ENCODE peak calls at places on chromosome 3, in five cellular contexts. H is GM12891; Y is lower leg skin; V is stimulated activated CD4-positive, alpha-beta T cell treated with anti-CD3 and anti-CD28 coated beads, Interleukin-2, amount 100 ng/mL, for 48 hours; C is activated CD8-positive, alpha-beta memory T cell treated with anti-CD3 and anti-CD28 coated beads for 48 hours. W is an unnamed sample.

GRCh38 chr3:23961064-23961463 is 16.0 kb downstream of the NR1D2 start:
- DNase-seq in H (no peak), Y (no peak), V (no peak), C (no peak), W (peak)

GRCh38 chr3:127639173-127640030 is 10.4 kb downstream of the PODXL2 start:
- DNase-seq in H (no peak), Y (no peak), V (no peak), C (no peak), W (peak)

GRCh38 chr3:80445053-80445452 is 677.3 kb upstream of the ROBO1 start:
- DNase-seq in H (no peak), Y (no peak), V (no peak), C (no peak), W (no peak)

GRCh38 chr3:117441851-117442250 is 732.3 kb downstream of the TUSC7 start:
- DNase-seq in H (no peak), Y (no peak), V (no peak), C (no peak), W (no peak)

GRCh38 chr3:64398431-64398830 is 173.2 kb upstream of the PRICKLE2 start:
- DNase-seq in H (no peak), Y (no peak), V (no peak), C (no peak), W (no peak)

GRCh38 chr3:72310028-72310987 is 525.4 kb upstream of the PROK2 start:
- DNase-seq in H (peak), Y (no peak), V (no peak), C (no peak), W (peak)

GRCh38 chr3:24242012-24242698 is 252.5 kb downstream of the THRB start:
- DNase-seq in H (no peak), Y (no peak), V (no peak), C (no peak), W (peak)

GRCh38 chr3:22996926-22997600 is 206.1 kb upstream of the UBE2E2 start:
- DNase-seq in H (no peak), Y (no peak), V (no peak), C (no peak), W (peak)

GRCh38 chr3:37859354-37859753 is 2.3 kb upstream of the CTDSPL start:
- DNase-seq in H (no peak), Y (no peak), V (no peak), C (no peak), W (peak)

GRCh38 chr3:177772908-177773557 is 575.8 kb upstream of the TBL1XR1 start:
- DNase-seq in H (no peak), Y (no peak), V (no peak), C (no peak), W (no peak)

GRCh38 chr3:32643354-32643753 is 41.6 kb upstream of the CNOT10 start:
- DNase-seq in H (no peak), Y (no peak), V (no peak), C (no peak), W (no peak)

GRCh38 chr3:190384241-190384863 is 3.6 kb upstream of the CLDN16 start:
- DNase-seq in H (peak), Y (peak), V (no peak), C (no peak), W (peak)

GRCh38 chr3:32326791-32327190 is 64.9 kb upstream of the CMTM7 start:
- DNase-seq in H (no peak), Y (no peak), V (no peak), C (no peak), W (no peak)

GRCh38 chr3:61617041-61617440 is 55.7 kb downstream of the PTPRG start:
- DNase-seq in H (no peak), Y (no peak), V (no peak), C (no peak), W (peak)

GRCh38 chr3:71360170-71360569 is 223.4 kb downstream of the FOXP1 start:
- DNase-seq in H (no peak), Y (no peak), V (no peak), C (no peak), W (peak)

GRCh38 chr3:150172356-150172755 is 201.7 kb upstream of the PFN2 start:
- DNase-seq in H (no peak), Y (no peak), V (no peak), C (no peak), W (no peak)

GRCh38 chr3:173983353-173983752 is 585.8 kb downstream of the NLGN1 start:
- DNase-seq in H (no peak), Y (no peak), V (no peak), C (no peak), W (no peak)

W was measured in renal cortical epithelial cell.